ENCODE peak calls at places on chromosomes 12 and 14, in six cellular contexts. One of them, this sample, is unnamed.

GRCh38 chr12:103517161-103517560 is 21.4 kb upstream of the C12orf42 start:
- DNase-seq in A549: no peak
- DNase-seq in K562: no peak
- DNase-seq in HepG2: no peak
- DNase-seq in HEK293T: no peak
- DNase-seq in IMR-90: no peak
- DNase-seq in this sample: no peak

GRCh38 chr12:47817272-47818006 is 2.3 kb downstream of the HDAC7 start:
- DNase-seq in HEK293T: no peak
- DNase-seq in K562: no peak
- DNase-seq in A549: peak; percentile 23
- DNase-seq in IMR-90: no peak
- DNase-seq in HepG2: peak; percentile 50
- DNase-seq in this sample: no peak

GRCh38 chr12:130835011-130835410 is 4.0 kb downstream of the STX2 start:
- DNase-seq in A549: no peak
- DNase-seq in HepG2: no peak
- DNase-seq in K562: no peak
- DNase-seq in HEK293T: no peak
- DNase-seq in IMR-90: no peak
- DNase-seq in this sample: no peak

GRCh38 chr14:21057803-21058675 is at the start of gene RNASE8:
- DNase-seq in IMR-90: peak; percentile 35
- DNase-seq in K562: no peak
- DNase-seq in HepG2: no peak
- DNase-seq in A549: no peak
- DNase-seq in HEK293T: no peak
- DNase-seq in this sample: no peak

GRCh38 chr12:13713746-13714400 is 267.5 kb downstream of the GRIN2B start:
- DNase-seq in IMR-90: no peak
- DNase-seq in HEK293T: no peak
- DNase-seq in A549: no peak
- DNase-seq in HepG2: no peak
- DNase-seq in K562: no peak
- DNase-seq in this sample: no peak

GRCh38 chr12:54998958-54999510 is 14.5 kb upstream of the TESPA1 start:
- DNase-seq in HEK293T: no peak
- DNase-seq in K562: no peak
- DNase-seq in A549: no peak
- DNase-seq in IMR-90: no peak
- DNase-seq in HepG2: no peak
- DNase-seq in this sample: no peak

GRCh38 chr12:2776129-2776806 is 18.5 kb upstream of the FKBP4 start:
- DNase-seq in A549: no peak
- DNase-seq in K562: no peak
- DNase-seq in IMR-90: no peak
- DNase-seq in HepG2: no peak
- DNase-seq in HEK293T: no peak
- DNase-seq in this sample: no peak

GRCh38 chr12:71440393-71441349 is 1.1 kb downstream of the LGR5 start:
- DNase-seq in K562: no peak
- DNase-seq in HepG2: peak; percentile 96
- DNase-seq in A549: no peak
- DNase-seq in IMR-90: no peak
- DNase-seq in HEK293T: no peak
- DNase-seq in this sample: no peak

GRCh38 chr14:68627868-68628604 is 164.8 kb downstream of the ZFP36L1 start:
- DNase-seq in K562: no peak
- DNase-seq in HepG2: no peak
- DNase-seq in IMR-90: no peak
- DNase-seq in HEK293T: no peak
- DNase-seq in A549: no peak
- DNase-seq in this sample: no peak

GRCh38 chr12:104480826-104481457 is 24.2 kb downstream of the CHST11 start:
- DNase-seq in IMR-90: peak; percentile 79
- DNase-seq in A549: no peak
- DNase-seq in HepG2: no peak
- DNase-seq in K562: peak; percentile 39
- DNase-seq in HEK293T: no peak
- DNase-seq in this sample: no peak

GRCh38 chr12:1820191-1820599 is at the start of gene LRTM2:
- DNase-seq in K562: no peak
- DNase-seq in A549: no peak
- DNase-seq in HEK293T: no peak
- DNase-seq in IMR-90: no peak
- DNase-seq in HepG2: no peak
- DNase-seq in this sample: no peak

GRCh38 chr14:88804035-88804434 is 11.3 kb upstream of the EML5 start:
- DNase-seq in K562: no peak
- DNase-seq in HepG2: no peak
- DNase-seq in A549: no peak
- DNase-seq in HEK293T: no peak
- DNase-seq in IMR-90: no peak
- DNase-seq in this sample: no peak

GRCh38 chr12:93786669-93787397 is 109.7 kb downstream of the CRADD start:
- DNase-seq in A549: no peak
- DNase-seq in K562: no peak
- DNase-seq in HEK293T: no peak
- DNase-seq in HepG2: no peak
- DNase-seq in IMR-90: no peak
- DNase-seq in this sample: no peak

GRCh38 chr12:131387281-131388163 is 323.4 kb upstream of the SFSWAP start:
- DNase-seq in HEK293T: no peak
- DNase-seq in K562: peak; percentile 37
- DNase-seq in A549: no peak
- DNase-seq in HepG2: no peak
- DNase-seq in IMR-90: no peak
- DNase-seq in this sample: no peak

GRCh38 chr12:90854136-90854689 is 100.8 kb downstream of the CCER1 start:
- DNase-seq in HepG2: peak; percentile 12
- DNase-seq in A549: peak; percentile 31
- DNase-seq in IMR-90: peak; percentile 63
- DNase-seq in K562: peak; percentile 7
- DNase-seq in HEK293T: peak; percentile 33
- DNase-seq in this sample: no peak

GRCh38 chr12:45775465-45775864 is 46.0 kb downstream of the ARID2 start:
- DNase-seq in K562: no peak
- DNase-seq in A549: no peak
- DNase-seq in HEK293T: no peak
- DNase-seq in HepG2: no peak
- DNase-seq in IMR-90: no peak
- DNase-seq in this sample: no peak

GRCh38 chr12:1809606-1810140 is 10.7 kb upstream of the LRTM2 start:
- DNase-seq in IMR-90: no peak
- DNase-seq in HEK293T: no peak
- DNase-seq in HepG2: no peak
- DNase-seq in K562: peak; percentile 17
- DNase-seq in A549: no peak
- DNase-seq in this sample: no peak

GRCh38 chr12:64036414-64036813 is 185.7 kb downstream of the KICS2 start:
- DNase-seq in K562: no peak
- DNase-seq in A549: no peak
- DNase-seq in HEK293T: no peak
- DNase-seq in HepG2: no peak
- DNase-seq in IMR-90: no peak
- DNase-seq in this sample: no peak

GRCh38 chr12:115452751-115453281 is 768.8 kb upstream of the TBX3 start:
- DNase-seq in IMR-90: no peak
- DNase-seq in HepG2: no peak
- DNase-seq in K562: no peak
- DNase-seq in A549: no peak
- DNase-seq in HEK293T: no peak
- DNase-seq in this sample: no peak

GRCh38 chr14:47442206-47442605 is 233.2 kb downstream of the MDGA2 start:
- DNase-seq in HepG2: peak; percentile 35
- DNase-seq in HEK293T: peak; percentile 35
- DNase-seq in K562: no peak
- DNase-seq in IMR-90: no peak
- DNase-seq in A549: no peak
- DNase-seq in this sample: no peak

GRCh38 chr12:95258146-95258545 is 40.5 kb downstream of the VEZT start:
- DNase-seq in IMR-90: peak; percentile 55
- DNase-seq in HepG2: no peak
- DNase-seq in A549: no peak
- DNase-seq in HEK293T: no peak
- DNase-seq in K562: no peak
- DNase-seq in this sample: no peak

GRCh38 chr12:30756074-30756473 is 1.3 kb upstream of the CAPRIN2 start:
- DNase-seq in HEK293T: no peak
- DNase-seq in K562: no peak
- DNase-seq in IMR-90: no peak
- DNase-seq in HepG2: peak; percentile 48
- DNase-seq in A549: no peak
- DNase-seq in this sample: no peak

GRCh38 chr12:104686196-104686595 is 229.4 kb downstream of the CHST11 start:
- DNase-seq in HepG2: no peak
- DNase-seq in IMR-90: peak; percentile 41
- DNase-seq in A549: peak; percentile 41
- DNase-seq in HEK293T: no peak
- DNase-seq in K562: no peak
- DNase-seq in this sample: no peak

GRCh38 chr12:105773501-105773900 is 365.3 kb downstream of the NUAK1 start:
- DNase-seq in K562: no peak
- DNase-seq in IMR-90: no peak
- DNase-seq in A549: no peak
- DNase-seq in HEK293T: no peak
- DNase-seq in HepG2: no peak
- DNase-seq in this sample: no peak

GRCh38 chr12:29768372-29768771 is 15.4 kb downstream of the TMTC1 start:
- DNase-seq in IMR-90: no peak
- DNase-seq in HepG2: no peak
- DNase-seq in A549: no peak
- DNase-seq in HEK293T: no peak
- DNase-seq in K562: no peak
- DNase-seq in this sample: no peak

GRCh38 chr12:6827982-6828670 is at the start of gene P3H3:
- DNase-seq in IMR-90: peak; percentile 47
- DNase-seq in K562: peak; percentile 50
- DNase-seq in HepG2: peak; percentile 23
- DNase-seq in HEK293T: peak; percentile 46
- DNase-seq in A549: peak; percentile 65
- DNase-seq in this sample: no peak
- TF ChIP-seq BHLHE40 in IMR-90: no peak
- TF ChIP-seq BHLHE40 in K562: no peak
- TF ChIP-seq BHLHE40 in HepG2: no peak
- TF ChIP-seq BHLHE40 in HEK293T: no peak
- TF ChIP-seq BHLHE40 in A549: no peak
- TF ChIP-seq BHLHE40 in this sample: no peak

GRCh38 chr12:113466770-113467153 is 4.9 kb downstream of the LHX5 start:
- DNase-seq in IMR-90: no peak
- DNase-seq in K562: no peak
- DNase-seq in HepG2: no peak
- DNase-seq in A549: no peak
- DNase-seq in HEK293T: no peak
- DNase-seq in this sample: no peak

GRCh38 chr12:113467154-113467513 is 4.5 kb downstream of the LHX5 start:
- DNase-seq in HepG2: no peak
- DNase-seq in K562: peak; percentile 57
- DNase-seq in A549: no peak
- DNase-seq in HEK293T: no peak
- DNase-seq in IMR-90: no peak
- DNase-seq in this sample: no peak

GRCh38 chr12:113468365-113469223 is 3.1 kb downstream of the LHX5 start:
- DNase-seq in HEK293T: no peak
- DNase-seq in HepG2: no peak
- DNase-seq in A549: no peak
- DNase-seq in IMR-90: no peak
- DNase-seq in K562: peak; percentile 50
- DNase-seq in this sample: no peak

GRCh38 chr12:113469224-113469652 is 2.4 kb downstream of the LHX5 start:
- DNase-seq in HepG2: no peak
- DNase-seq in IMR-90: no peak
- DNase-seq in K562: no peak
- DNase-seq in A549: no peak
- DNase-seq in HEK293T: no peak
- DNase-seq in this sample: no peak

GRCh38 chr12:113467514-113468364 is 3.9 kb downstream of the LHX5 start:
- DNase-seq in HEK293T: no peak
- DNase-seq in K562: peak; percentile 58
- DNase-seq in IMR-90: no peak
- DNase-seq in A549: no peak
- DNase-seq in HepG2: no peak
- DNase-seq in this sample: no peak
- TF ChIP-seq BHLHE40 in HEK293T: no peak
- TF ChIP-seq BHLHE40 in K562: no peak
- TF ChIP-seq BHLHE40 in IMR-90: no peak
- TF ChIP-seq BHLHE40 in A549: no peak
- TF ChIP-seq BHLHE40 in HepG2: no peak
- TF ChIP-seq BHLHE40 in this sample: no peak

GRCh38 chr14:76771432-76771980 is 10.2 kb downstream of the VASH1 start:
- DNase-seq in HEK293T: no peak
- DNase-seq in IMR-90: no peak
- DNase-seq in K562: no peak
- DNase-seq in HepG2: no peak
- DNase-seq in A549: no peak
- DNase-seq in this sample: no peak
- TF ChIP-seq BHLHE40 in HEK293T: no peak
- TF ChIP-seq BHLHE40 in IMR-90: no peak
- TF ChIP-seq BHLHE40 in K562: no peak
- TF ChIP-seq BHLHE40 in HepG2: no peak
- TF ChIP-seq BHLHE40 in A549: no peak
- TF ChIP-seq BHLHE40 in this sample: no peak

DNA sequence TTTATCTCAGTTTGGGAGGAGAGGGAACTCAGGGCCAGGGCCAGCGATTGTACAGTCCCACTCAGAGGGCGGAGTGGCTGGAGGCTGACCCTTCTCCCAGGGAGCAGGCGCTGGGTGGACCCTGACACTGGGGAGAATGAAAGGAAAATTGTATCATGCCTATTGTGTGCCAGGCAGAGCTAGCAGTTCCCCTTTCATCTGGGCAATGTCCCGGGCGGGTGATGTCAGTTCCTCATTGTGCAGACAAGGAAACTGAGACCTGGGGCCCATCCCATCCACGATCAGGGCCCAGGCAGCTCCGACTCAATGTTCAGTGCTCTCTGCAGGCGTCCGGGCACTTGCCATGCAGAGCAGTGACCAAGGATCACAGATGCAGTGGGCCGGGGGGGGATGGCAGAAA is 101.9 kb upstream of the RTL1 start:
- DNase-seq in HEK293T: no peak
- DNase-seq in IMR-90: no peak
- DNase-seq in K562: no peak
- DNase-seq in HepG2: no peak
- DNase-seq in A549: no peak
- DNase-seq in this sample: no peak
- TF ChIP-seq BHLHE40 in HEK293T: no peak
- TF ChIP-seq BHLHE40 in IMR-90: no peak
- TF ChIP-seq BHLHE40 in K562: no peak
- TF ChIP-seq BHLHE40 in HepG2: no peak
- TF ChIP-seq BHLHE40 in A549: no peak
- TF ChIP-seq BHLHE40 in this sample: no peak

GRCh38 chr14:93316716-93317115 is 16.1 kb downstream of the BTBD7 start:
- DNase-seq in A549: no peak
- DNase-seq in HEK293T: no peak
- DNase-seq in IMR-90: peak; percentile 18
- DNase-seq in HepG2: no peak
- DNase-seq in K562: no peak
- DNase-seq in this sample: no peak
- TF ChIP-seq BHLHE40 in A549: no peak
- TF ChIP-seq BHLHE40 in HEK293T: no peak
- TF ChIP-seq BHLHE40 in IMR-90: no peak
- TF ChIP-seq BHLHE40 in HepG2: no peak
- TF ChIP-seq BHLHE40 in K562: no peak
- TF ChIP-seq BHLHE40 in this sample: no peak

GRCh38 chr14:69699743-69700309 is 67.1 kb upstream of the SRSF5 start:
- DNase-seq in HepG2: no peak
- DNase-seq in HEK293T: no peak
- DNase-seq in A549: no peak
- DNase-seq in IMR-90: no peak
- DNase-seq in K562: no peak
- DNase-seq in this sample: no peak
- TF ChIP-seq BHLHE40 in HepG2: no peak
- TF ChIP-seq BHLHE40 in HEK293T: no peak
- TF ChIP-seq BHLHE40 in A549: no peak
- TF ChIP-seq BHLHE40 in IMR-90: no peak
- TF ChIP-seq BHLHE40 in K562: no peak
- TF ChIP-seq BHLHE40 in this sample: no peak

This sample was measured in GM12878.